ENCODE peak calls at places on chromosomes 6 and 20, in seven cellular contexts. A is upper lobe of right lung, G is adrenal gland, H is WTC11, J is Calu3, I is epithelial cell of proximal tubule, P is Peyer's patch. Q is an unnamed sample.

GRCh38 chr6:169701218-169701952 is 444 bp downstream of the WDR27 start:
- DNase-seq in A (no peak), G (no peak), H (no peak), J (peak), I (no peak), P (peak), Q (no peak)

GRCh38 chr6:162099685-162100084 is 627.9 kb downstream of the PRKN start:
- DNase-seq in A (peak), G (peak), H (no peak), J (peak), I (peak), P (no peak), Q (no peak)

GRCh38 chr6:165664553-165665383 is 1.7 kb upstream of the PDE10A start:
- DNase-seq in A (no peak), G (no peak), H (no peak), J (peak), I (no peak), P (no peak), Q (no peak)

GRCh38 chr6:5084787-5085637 is at the start of gene PPP1R3G:
- DNase-seq in A (peak), G (peak), H (peak), J (peak), I (no peak), P (no peak), Q (no peak)

GRCh38 chr20:44231193-44231592 is 15.9 kb upstream of the GDAP1L1 start:
- DNase-seq in A (no peak), G (no peak), H (no peak), J (no peak), I (no peak), P (no peak), Q (no peak)

GRCh38 chr20:63101781-63102719 is 95.3 kb upstream of the BHLHE23 start:
- DNase-seq in A (peak), G (peak), H (peak), J (no peak), I (no peak), P (peak), Q (peak)

GRCh38 chr6:130520235-130520634 is 154.4 kb downstream of the TMEM200A start:
- DNase-seq in A (no peak), G (no peak), H (no peak), J (no peak), I (no peak), P (no peak), Q (no peak)

GRCh38 chr6:37607949-37608348 is 89.7 kb downstream of the MDGA1 start:
- DNase-seq in A (no peak), G (no peak), H (no peak), J (no peak), I (no peak), P (no peak), Q (no peak)

GRCh38 chr6:12403946-12404647 is 113.9 kb downstream of the EDN1 start:
- DNase-seq in A (no peak), G (no peak), H (no peak), J (no peak), I (no peak), P (no peak), Q (no peak)

GRCh38 chr6:90537027-90537426 is 49.8 kb downstream of the MAP3K7 start:
- DNase-seq in A (no peak), G (no peak), H (no peak), J (no peak), I (no peak), P (no peak), Q (no peak)

GRCh38 chr6:116557863-116558262 is 4.3 kb downstream of the CALHM4 start:
- DNase-seq in A (no peak), G (peak), H (no peak), J (peak), I (peak), P (no peak), Q (no peak)

GRCh38 chr6:30690403-30691207 is at the start of gene NRM:
- DNase-seq in A (peak), G (peak), H (peak), J (peak), I (no peak), P (peak), Q (peak)

GRCh38 chr6:18339599-18339998 is 47.6 kb upstream of the RNF144B start:
- DNase-seq in A (no peak), G (no peak), H (no peak), J (no peak), I (no peak), P (no peak), Q (no peak)

GRCh38 chr6:35727206-35727934 is 9.5 kb upstream of the ARMC12 start:
- DNase-seq in A (peak), G (peak), H (peak), J (peak), I (no peak), P (peak), Q (peak)
- TF ChIP-seq CTCF in A (no peak), G (no peak), H (no peak), J (no peak), I (no peak), P (peak), Q (no peak)

DNA sequence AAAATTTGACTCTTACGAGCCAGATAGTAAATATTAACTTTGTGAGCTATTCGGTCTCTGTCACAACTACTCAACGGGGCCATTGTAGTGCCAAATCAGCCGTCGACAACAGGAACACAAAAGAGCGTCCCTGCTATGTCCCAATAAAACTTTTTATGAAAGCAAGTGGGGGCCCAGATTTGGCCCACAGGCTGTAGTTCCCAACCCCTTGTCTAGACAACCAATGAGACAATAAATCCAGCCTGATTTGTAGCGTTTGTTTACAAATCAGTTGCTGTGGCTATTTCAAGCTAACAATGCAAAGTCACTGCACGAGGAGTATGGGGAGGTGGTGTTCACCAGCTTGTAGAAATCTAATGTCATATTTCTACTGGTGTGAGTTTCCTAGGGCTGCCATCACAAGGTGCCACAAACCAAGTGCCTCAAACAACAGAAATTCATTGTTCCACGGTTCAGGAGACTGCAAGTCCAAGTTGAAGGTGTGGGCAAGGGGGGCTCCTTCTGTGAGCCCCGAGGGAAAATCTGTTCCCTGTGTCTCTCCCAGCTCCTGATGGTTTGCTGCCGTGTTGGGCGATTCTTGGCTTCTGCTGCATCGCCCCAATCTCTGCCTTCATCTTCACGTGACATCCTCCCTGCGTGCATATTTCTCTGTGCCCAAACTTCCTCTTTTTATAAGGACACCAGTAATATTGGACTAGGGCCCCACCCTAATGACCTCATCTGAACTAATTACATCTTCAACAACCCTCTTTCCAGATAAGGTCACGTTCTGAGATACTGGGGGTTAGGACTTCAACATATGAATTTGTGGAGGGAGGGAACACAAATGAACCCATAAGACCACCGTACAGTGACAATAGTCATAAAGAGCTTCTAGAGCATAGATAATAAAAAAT is 355.9 kb upstream of the JARID2 start:
- DNase-seq in A (no peak), G (no peak), H (no peak), J (no peak), I (no peak), P (no peak), Q (no peak)
- TF ChIP-seq CTCF in A (no peak), G (no peak), H (no peak), J (no peak), I (no peak), P (no peak), Q (no peak)

GRCh38 chr6:44386364-44386928 is 1.1 kb upstream of the CDC5L start:
- DNase-seq in A (peak), G (no peak), H (no peak), J (no peak), I (no peak), P (no peak), Q (no peak)
- TF ChIP-seq CTCF in A (no peak), G (no peak), H (no peak), J (no peak), I (no peak), P (no peak), Q (no peak)

GRCh38 chr20:48921883-48922867 is 664 bp downstream of the ARFGEF2 start:
- DNase-seq in A (no peak), G (peak), H (peak), J (peak), I (no peak), P (no peak), Q (no peak)
- TF ChIP-seq CTCF in A (no peak), G (no peak), H (no peak), J (peak), I (no peak), P (no peak), Q (peak)

GRCh38 chr6:106973841-106974336 is 640 bp downstream of the CD24 start:
- DNase-seq in A (peak), G (no peak), H (peak), J (peak), I (no peak), P (peak), Q (no peak)

GRCh38 chr6:106976270-106976669 is 1.7 kb upstream of the CD24 start:
- DNase-seq in A (no peak), G (no peak), H (no peak), J (peak), I (no peak), P (no peak), Q (no peak)

GRCh38 chr6:106974337-106974998 is at the start of gene CD24:
- DNase-seq in A (peak), G (no peak), H (peak), J (peak), I (no peak), P (peak), Q (no peak)

GRCh38 chr6:106974999-106975698 is 620 bp upstream of the CD24 start:
- DNase-seq in A (peak), G (no peak), H (peak), J (peak), I (no peak), P (peak), Q (no peak)

DNA sequence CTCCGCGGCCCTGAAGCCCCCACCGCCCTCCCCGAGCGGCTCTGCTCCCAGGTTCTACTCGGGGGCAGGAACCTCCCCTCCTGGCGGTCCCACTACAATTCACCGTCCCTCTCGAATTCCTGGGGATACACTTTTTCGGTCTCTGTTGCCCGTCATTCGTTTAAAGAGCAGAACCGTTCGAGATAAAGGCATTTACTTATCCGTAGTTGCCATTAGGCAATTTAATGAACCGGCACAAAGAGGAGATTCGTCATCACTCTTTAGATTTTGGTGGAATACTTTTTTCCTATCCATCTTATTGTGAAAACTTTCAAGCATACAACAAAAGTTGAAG is 1.1 kb upstream of the CD24 start:
- DNase-seq in A (no peak), G (no peak), H (no peak), J (no peak), I (no peak), P (no peak), Q (no peak)
- TF ChIP-seq CTCF in A (no peak), G (no peak), H (no peak), J (no peak), I (no peak), P (no peak), Q (no peak)

DNA sequence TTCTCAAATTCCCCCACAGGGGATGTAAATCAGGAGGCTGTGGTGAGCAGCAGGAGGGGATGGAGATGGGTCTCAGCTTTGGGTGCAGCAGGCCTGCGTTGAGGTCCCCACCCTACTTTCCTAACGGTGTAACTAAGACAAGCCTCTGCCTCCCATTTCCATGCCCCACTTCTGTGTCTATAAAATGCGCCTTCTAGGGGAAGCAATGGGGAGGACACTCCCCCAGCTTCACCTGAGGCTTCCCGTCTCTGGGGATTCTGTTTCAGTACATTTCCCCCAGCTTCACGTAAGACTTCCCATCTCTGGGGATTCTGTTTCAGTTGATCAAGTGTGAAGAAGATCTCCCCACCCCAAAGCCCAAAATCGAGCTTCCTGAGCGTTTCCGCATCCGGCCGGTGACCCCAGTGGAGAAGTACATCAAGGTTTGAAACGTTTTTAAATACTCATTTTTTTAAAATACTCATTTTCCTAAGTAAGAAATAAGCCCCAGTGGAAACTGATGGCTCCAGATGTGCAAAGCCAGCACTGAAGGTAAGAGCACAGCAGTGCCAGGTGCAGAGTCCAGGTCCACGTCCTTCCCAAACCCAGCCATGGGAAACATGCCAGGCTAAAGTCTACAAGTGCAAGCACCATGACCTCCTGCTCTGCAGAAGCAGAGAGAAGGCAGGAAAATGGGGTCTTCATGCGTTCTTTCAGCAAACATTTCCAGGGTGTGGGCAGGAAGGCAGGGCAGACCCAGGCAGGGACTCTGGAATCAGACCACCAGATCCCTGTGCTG is 73.1 kb downstream of the ANKRD60 start:
- DNase-seq in A (no peak), G (no peak), H (no peak), J (no peak), I (no peak), P (no peak), Q (no peak)
- TF ChIP-seq CTCF in A (no peak), G (no peak), H (no peak), J (no peak), I (peak), P (no peak), Q (no peak)

GRCh38 chr6:24558516-24558915 is 63.7 kb downstream of the ALDH5A1 start:
- DNase-seq in A (no peak), G (no peak), H (no peak), J (no peak), I (no peak), P (no peak), Q (no peak)

GRCh38 chr6:24565196-24565595 is 70.4 kb downstream of the ALDH5A1 start:
- DNase-seq in A (no peak), G (no peak), H (no peak), J (no peak), I (no peak), P (no peak), Q (no peak)

GRCh38 chr6:24566020-24566752 is 71.4 kb downstream of the ALDH5A1 start:
- DNase-seq in A (no peak), G (no peak), H (no peak), J (no peak), I (no peak), P (no peak), Q (no peak)

GRCh38 chr6:24568687-24569086 is 73.9 kb downstream of the ALDH5A1 start:
- DNase-seq in A (no peak), G (no peak), H (no peak), J (no peak), I (no peak), P (no peak), Q (no peak)

GRCh38 chr6:24564081-24564480 is 69.3 kb downstream of the ALDH5A1 start:
- DNase-seq in A (no peak), G (no peak), H (no peak), J (no peak), I (no peak), P (no peak), Q (no peak)
- TF ChIP-seq CTCF in A (no peak), G (no peak), H (no peak), J (no peak), I (no peak), P (no peak), Q (peak)

DNA sequence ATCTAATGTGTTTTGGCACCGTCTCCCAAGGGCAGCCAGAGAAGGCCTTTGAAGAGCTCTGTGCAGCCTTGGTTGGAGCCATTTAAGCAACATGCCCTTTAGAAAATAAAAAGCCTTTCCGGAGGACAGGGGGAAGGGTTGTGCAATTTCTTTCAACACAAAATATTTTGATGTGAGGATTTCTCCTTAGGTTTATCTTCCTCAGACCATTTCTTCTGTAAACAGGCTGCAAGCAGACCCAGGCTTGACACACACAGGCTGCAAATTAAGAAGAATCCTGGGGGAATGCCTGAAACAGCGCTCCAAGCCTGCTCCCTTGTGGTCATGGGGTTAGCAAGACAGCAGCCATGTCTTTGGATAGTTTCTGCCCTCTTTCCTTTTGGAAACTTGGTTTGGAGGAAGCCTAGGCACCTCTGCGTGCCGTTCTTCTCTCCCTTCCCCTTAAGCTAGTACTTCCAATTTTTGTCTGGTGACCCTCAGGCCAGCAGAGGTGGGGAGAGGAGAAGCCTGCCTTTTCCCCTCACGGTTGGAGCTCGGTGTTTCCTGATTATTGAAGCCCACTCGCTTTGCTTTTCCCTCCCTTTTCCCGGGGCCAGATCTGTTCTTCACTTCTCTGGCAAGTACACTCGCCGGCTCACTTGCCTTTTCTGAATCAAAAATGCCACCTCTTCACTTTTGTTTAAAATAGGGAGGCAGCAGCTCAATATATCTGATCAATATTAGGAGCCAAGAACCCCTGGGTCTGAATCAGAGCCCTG is 39.6 kb upstream of the NOX3 start:
- DNase-seq in A (no peak), G (peak), H (peak), J (no peak), I (no peak), P (no peak), Q (no peak)
- TF ChIP-seq CTCF in A (peak), G (peak), H (peak), J (no peak), I (peak), P (peak), Q (peak)

GRCh38 chr6:34583461-34583860 is 27.3 kb upstream of the SPDEF start:
- DNase-seq in A (peak), G (no peak), H (no peak), J (peak), I (no peak), P (no peak), Q (peak)
- TF ChIP-seq CTCF in A (no peak), G (peak), H (no peak), J (peak), I (peak), P (no peak), Q (no peak)

Q was measured in chondrocyte.